ENCODE peak calls at places on chromosomes 1 and 21, in six cellular contexts. B, L, D, J, O and X are unnamed samples.

GRCh38 chr1:248752119-248752931 is 3.2 kb downstream of the LYPD8 start:
- DNase-seq in D (no peak), O (no peak), B (no peak), J (no peak), L (no peak), X (no peak)

GRCh38 chr1:240092301-240093119 is 827 bp downstream of the FMN2 start:
- DNase-seq in B (no peak), D (no peak), J (peak), O (peak), L (no peak), X (no peak)

GRCh38 chr1:198590454-198590853 is 48.4 kb upstream of the PTPRC start:
- DNase-seq in O (no peak), D (no peak), J (no peak), B (no peak), L (no peak), X (no peak)

GRCh38 chr1:76682152-76682551 is 185.1 kb upstream of the ST6GALNAC5 start:
- DNase-seq in O (peak), D (no peak), J (no peak), L (no peak), B (no peak), X (no peak)

GRCh38 chr21:45001134-45002095 is 61.6 kb downstream of the SLX9 start:
- DNase-seq in B (no peak), O (no peak), J (no peak), L (peak), D (no peak), X (peak)

GRCh38 chr1:231240531-231240882 is 505 bp upstream of the GNPAT start:
- DNase-seq in J (no peak), O (no peak), B (no peak), D (no peak), L (no peak), X (no peak)

GRCh38 chr1:10508511-10508951 is 33.8 kb downstream of the PEX14 start:
- DNase-seq in J (no peak), L (no peak), O (peak), D (no peak), B (no peak), X (no peak)

GRCh38 chr1:28526886-28527285 is 21.0 kb downstream of the RCC1 start:
- DNase-seq in D (no peak), B (peak), L (no peak), O (no peak), J (peak), X (no peak)

GRCh38 chr1:39574646-39575045 is 1.9 kb downstream of the PABPC4 start:
- DNase-seq in O (no peak), J (peak), B (no peak), D (no peak), L (no peak), X (no peak)

GRCh38 chr1:31135973-31136600 is 70.6 kb upstream of the PUM1 start:
- DNase-seq in D (no peak), O (no peak), B (no peak), J (no peak), L (no peak), X (no peak)

GRCh38 chr1:40870135-40870728 is 8.1 kb upstream of the CITED4 start:
- DNase-seq in O (no peak), L (no peak), D (no peak), B (no peak), J (no peak), X (no peak)

GRCh38 chr21:46385846-46386725 is 62.1 kb downstream of the PCNT start:
- DNase-seq in D (no peak), O (no peak), J (no peak), B (no peak), L (no peak), X (no peak)

GRCh38 chr1:47229031-47229831 is 2.8 kb downstream of the TAL1 start:
- DNase-seq in L (no peak), O (peak), D (no peak), B (no peak), J (no peak), X (no peak)

GRCh38 chr1:204319027-204319426 is 40.7 kb downstream of the PLEKHA6 start:
- DNase-seq in L (no peak), J (no peak), D (no peak), O (no peak), B (no peak), X (no peak)

GRCh38 chr1:11806307-11806936 is 431 bp downstream of the CLCN6 start:
- DNase-seq in D (no peak), B (no peak), J (no peak), L (peak), O (no peak), X (peak)

GRCh38 chr1:10973552-10973951 is 38.9 kb upstream of the TARDBP start:
- DNase-seq in B (no peak), J (no peak), L (no peak), D (no peak), O (peak), X (no peak)

GRCh38 chr1:186884266-186884665 is 55.5 kb downstream of the PLA2G4A start:
- DNase-seq in B (no peak), L (no peak), J (no peak), O (no peak), D (no peak), X (no peak)

GRCh38 chr1:205928256-205928655 is 15.0 kb downstream of the SLC26A9 start:
- DNase-seq in J (no peak), L (no peak), O (no peak), D (no peak), B (no peak), X (no peak)

GRCh38 chr1:2358072-2358471 is 33.3 kb downstream of the MORN1 start:
- DNase-seq in J (no peak), D (no peak), O (no peak), L (no peak), B (no peak), X (no peak)

GRCh38 chr1:13930151-13930550 is 230.2 kb downstream of the PRDM2 start:
- DNase-seq in B (no peak), L (no peak), D (no peak), J (peak), O (peak), X (no peak)

GRCh38 chr21:37659874-37660273 is 256.4 kb downstream of the KCNJ6 start:
- DNase-seq in L (no peak), B (no peak), D (no peak), O (no peak), J (no peak), X (no peak)

GRCh38 chr1:2861988-2862430 is 60.5 kb upstream of the TTC34 start:
- DNase-seq in L (no peak), O (no peak), J (no peak), D (no peak), B (no peak), X (no peak)

GRCh38 chr1:181479137-181479745 is 4.1 kb upstream of the CACNA1E start:
- DNase-seq in O (peak), B (no peak), J (peak), D (no peak), L (peak), X (no peak)

GRCh38 chr1:225156254-225156653 is 226.8 kb downstream of the DNAH14 start:
- DNase-seq in J (no peak), L (no peak), B (no peak), D (no peak), O (no peak), X (no peak)

GRCh38 chr1:80656011-80656627 is 1144.6 kb upstream of the ADGRL2 start:
- DNase-seq in B (no peak), O (peak), D (no peak), L (no peak), J (peak), X (no peak)

GRCh38 chr1:9315411-9316079 is 22.9 kb downstream of the SPSB1 start:
- DNase-seq in L (no peak), J (no peak), B (no peak), O (no peak), D (no peak), X (no peak)

GRCh38 chr1:235455806-235456205 is 48.4 kb downstream of the B3GALNT2 start:
- DNase-seq in B (no peak), O (no peak), L (no peak), D (no peak), J (no peak), X (no peak)

GRCh38 chr1:109598655-109599054 is 20.8 kb downstream of the GNAT2 start:
- DNase-seq in O (peak), D (no peak), L (no peak), B (no peak), J (no peak), X (no peak)

GRCh38 chr1:225824522-225824921 is 14.6 kb downstream of the EPHX1 start:
- DNase-seq in O (peak), L (no peak), J (peak), B (no peak), D (no peak), X (no peak)

GRCh38 chr1:54171636-54172035 is 18.8 kb upstream of the CDCP2 start:
- DNase-seq in L (no peak), D (no peak), J (no peak), O (no peak), B (no peak), X (no peak)

GRCh38 chr1:39933956-39934941 is 20.7 kb upstream of the MFSD2A start:
- DNase-seq in D (peak), J (peak), B (peak), O (no peak), L (peak), X (peak)

GRCh38 chr1:209335090-209335692 is 248.3 kb upstream of the CAMK1G start:
- DNase-seq in L (no peak), D (no peak), O (peak), J (peak), B (no peak), X (no peak)

GRCh38 chr21:46003575-46004007 is 22.0 kb downstream of the COL6A1 start:
- DNase-seq in D (peak), J (no peak), B (no peak), O (no peak), L (no peak), X (peak)

GRCh38 chr1:40383488-40384412 is 10.2 kb downstream of the SMAP2 start:
- DNase-seq in J (peak), D (no peak), B (no peak), O (no peak), L (no peak), X (no peak)

GRCh38 chr1:23561076-23561812 is 1.9 kb upstream of the ID3 start:
- DNase-seq in B (no peak), O (no peak), L (no peak), D (no peak), J (no peak), X (no peak)

GRCh38 chr21:31193761-31194160 is 150.3 kb downstream of the TIAM1 start:
- DNase-seq in B (no peak), D (no peak), O (peak), J (no peak), L (no peak), X (no peak)

GRCh38 chr21:25002676-25003075 is 604.6 kb downstream of the MRPL39 start:
- DNase-seq in O (no peak), B (no peak), D (no peak), L (no peak), J (peak), X (no peak)

GRCh38 chr1:225828706-225829344 is 18.9 kb downstream of the EPHX1 start:
- DNase-seq in J (no peak), O (no peak), D (no peak), L (no peak), B (no peak), X (no peak)

GRCh38 chr1:52041551-52042185 is 8.1 kb upstream of the KTI12 start:
- DNase-seq in O (no peak), J (no peak), L (no peak), B (no peak), D (no peak), X (no peak)

GRCh38 chr1:211514030-211514754 is 22.2 kb upstream of the RD3 start:
- DNase-seq in J (peak), D (peak), B (peak), O (peak), L (peak), X (peak)

GRCh38 chr1:211518330-211519289 is 26.6 kb upstream of the RD3 start:
- DNase-seq in J (no peak), D (no peak), B (no peak), L (no peak), O (no peak), X (no peak)

GRCh38 chr1:211511947-211512346 is 20.0 kb upstream of the RD3 start:
- DNase-seq in B (no peak), D (no peak), L (no peak), J (no peak), O (no peak), X (no peak)

GRCh38 chr1:211517006-211517405 is 25.0 kb upstream of the RD3 start:
- DNase-seq in L (no peak), J (no peak), D (no peak), O (peak), B (no peak), X (no peak)

GRCh38 chr1:211515090-211516023 is 23.4 kb upstream of the RD3 start:
- DNase-seq in L (peak), J (peak), B (peak), O (peak), D (peak), X (peak)
- H3K4me3 ChIP-seq in L (no peak), J (no peak), B (peak), O (peak), D (peak), X (peak)

DNA sequence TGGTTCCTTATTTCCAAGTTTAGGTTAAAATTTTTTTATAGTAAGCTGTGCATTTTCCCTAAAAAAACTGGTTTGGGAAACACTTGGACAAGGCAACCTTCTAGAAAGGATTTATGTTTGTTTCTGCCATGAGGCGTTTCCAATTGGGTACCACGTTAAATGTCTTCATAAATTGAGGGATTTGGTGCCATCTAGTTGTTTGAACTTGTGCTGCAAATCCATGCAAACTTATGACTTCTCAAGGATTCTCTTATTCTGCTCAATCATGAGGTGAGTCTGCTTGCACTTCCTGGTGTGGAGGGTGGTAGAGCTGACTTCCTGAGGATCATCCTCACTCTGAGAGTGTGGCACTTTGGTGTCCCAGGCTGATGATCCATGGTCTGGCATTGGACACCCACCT is 123.3 kb downstream of the PCNX2 start:
- DNase-seq in B (no peak), D (no peak), O (peak), L (peak), J (no peak), X (no peak)
- TF ChIP-seq CTCF in B (peak), D (no peak), O (peak), L (peak), J (peak), X (no peak)

GRCh38 chr1:147756336-147756735 is 4.1 kb downstream of the GJA5 start:
- DNase-seq in O (no peak), B (no peak), L (no peak), J (no peak), D (no peak), X (no peak)
- H3K27ac ChIP-seq in O (no peak), B (no peak), L (no peak), J (no peak), D (peak), X (no peak)

DNA sequence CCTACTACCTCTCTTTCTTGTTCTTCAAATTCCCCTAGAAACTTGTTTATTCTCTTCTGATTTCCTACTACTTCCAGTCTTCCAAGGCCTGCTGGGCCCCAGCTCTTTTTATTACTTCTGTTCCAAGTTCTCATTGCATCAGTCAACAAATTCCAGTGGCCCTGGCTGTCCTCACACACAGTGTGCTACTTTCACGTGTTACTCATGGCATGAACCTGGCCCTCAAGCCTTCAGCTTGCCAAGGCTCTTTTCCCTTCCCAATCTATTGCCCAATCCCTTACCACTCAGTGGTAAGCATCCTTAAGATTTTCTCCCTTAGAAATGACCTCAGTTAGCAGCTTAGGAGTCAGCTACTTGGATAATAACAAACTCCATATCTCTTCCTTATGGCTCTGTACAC is 613.5 kb downstream of the LMO4 start:
- DNase-seq in O (no peak), B (peak), D (peak), J (no peak), L (no peak), X (no peak)
- H3K4me3 ChIP-seq in O (no peak), B (no peak), D (no peak), J (no peak), L (no peak), X (no peak)

GRCh38 chr21:17900990-17901385 is 81.8 kb upstream of the C21orf91 start:
- DNase-seq in O (no peak), B (no peak), L (no peak), J (no peak), D (no peak), X (no peak)

GRCh38 chr21:17901458-17902092 is 82.4 kb upstream of the C21orf91 start:
- DNase-seq in D (no peak), L (no peak), O (no peak), J (no peak), B (no peak), X (no peak)

GRCh38 chr21:17903029-17903806 is 84.1 kb upstream of the C21orf91 start:
- DNase-seq in D (no peak), J (no peak), B (no peak), L (no peak), O (peak), X (no peak)

GRCh38 chr21:17903929-17904639 is 84.9 kb upstream of the C21orf91 start:
- DNase-seq in B (no peak), L (no peak), J (no peak), D (no peak), O (no peak), X (no peak)

GRCh38 chr21:17900281-17900989 is 81.3 kb upstream of the C21orf91 start:
- DNase-seq in B (no peak), L (peak), O (peak), J (no peak), D (no peak), X (no peak)
- TF ChIP-seq CTCF in B (no peak), L (no peak), O (peak), J (no peak), D (no peak), X (no peak)

DNA sequence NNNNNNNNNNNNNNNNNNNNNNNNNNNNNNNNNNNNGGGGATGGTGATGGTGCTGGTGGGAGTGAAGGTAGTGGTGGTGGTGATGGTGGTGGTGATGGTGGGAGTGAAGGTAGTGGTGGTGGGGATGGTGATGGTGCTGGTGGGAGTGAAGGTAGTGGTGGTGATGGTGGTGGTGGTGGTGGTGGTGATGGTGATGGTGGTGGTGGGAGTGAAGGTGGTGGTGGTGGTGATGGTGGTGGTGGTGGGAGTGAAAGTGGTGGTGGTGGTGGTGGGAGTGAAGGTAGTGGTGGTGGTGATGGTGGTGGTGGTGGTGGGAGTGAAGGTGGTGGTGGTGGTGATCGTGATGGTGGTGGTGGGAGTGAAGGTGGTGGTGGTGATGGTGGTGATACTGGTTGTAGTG is 93.6 kb downstream of the CRYAA start:
- DNase-seq in L (no peak), D (no peak), B (no peak), J (no peak), O (no peak), X (peak)
- H3K27ac ChIP-seq in L (no peak), D (no peak), B (no peak), J (no peak), O (no peak), X (no peak)

GRCh38 chr1:115654125-115654524 is 12.4 kb downstream of the VANGL1 start:
- DNase-seq in J (no peak), O (no peak), B (no peak), L (no peak), D (no peak), X (no peak)
- H3K4me3 ChIP-seq in J (no peak), O (no peak), B (no peak), L (no peak), D (no peak), X (no peak)

GRCh38 chr1:7474143-7474490 is 297.0 kb upstream of the VAMP3 start:
- DNase-seq in B (no peak), D (no peak), L (no peak), J (no peak), O (no peak), X (no peak)

GRCh38 chr1:7475691-7476090 is 295.4 kb upstream of the VAMP3 start:
- DNase-seq in L (no peak), O (no peak), J (no peak), B (no peak), D (no peak), X (no peak)

GRCh38 chr1:7476402-7476801 is 294.7 kb upstream of the VAMP3 start:
- DNase-seq in D (no peak), B (no peak), J (no peak), O (no peak), L (no peak), X (no peak)

GRCh38 chr1:7473223-7474142 is 297.6 kb upstream of the VAMP3 start:
- DNase-seq in O (no peak), D (no peak), J (no peak), L (no peak), B (peak), X (no peak)

DNA sequence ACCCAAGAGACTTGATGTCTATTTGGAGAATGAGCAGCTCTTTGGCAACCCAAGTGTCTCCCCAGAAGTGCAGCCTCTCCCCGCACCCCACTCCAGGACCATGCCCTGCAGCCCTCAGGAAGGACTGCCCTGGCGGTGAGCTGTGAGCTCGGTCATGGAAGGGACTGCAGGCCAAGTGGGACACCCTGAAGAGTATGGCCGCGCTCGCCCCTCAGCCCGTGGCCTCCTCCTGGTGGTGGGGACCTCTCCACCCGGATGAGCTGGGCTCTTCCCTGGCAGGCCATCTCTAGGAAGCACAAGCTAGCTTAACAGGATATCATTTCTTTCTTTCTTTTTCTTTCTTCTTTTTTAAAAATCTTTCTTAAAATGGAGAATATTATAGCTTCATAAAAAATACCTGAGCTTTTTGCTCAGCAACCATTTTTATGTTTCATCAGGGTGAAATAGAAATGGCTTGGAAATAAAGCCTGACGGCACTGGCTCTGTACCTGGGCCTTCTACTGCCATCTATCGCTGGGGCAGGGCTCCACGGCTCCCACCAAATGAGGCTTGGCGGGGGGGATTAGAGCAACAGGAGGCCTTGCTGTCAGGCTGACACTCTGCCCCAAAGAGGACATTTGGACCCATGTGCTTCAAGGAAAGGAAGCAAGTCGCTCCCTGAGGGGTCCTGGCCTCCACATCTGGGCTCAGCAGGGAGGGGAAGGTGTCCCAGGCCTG is 296.2 kb upstream of the VAMP3 start:
- DNase-seq in O (peak), L (no peak), J (no peak), B (no peak), D (no peak), X (no peak)
- TF ChIP-seq CTCF in O (peak), L (no peak), J (no peak), B (no peak), D (no peak), X (no peak)